ENCODE peak calls at places on chromosomes 16 and 17, in eight cellular contexts. K is stomach, V is chondrocyte, X is cardiac muscle cell, N is choroid plexus epithelial cell, L is astrocyte of the spinal cord, Q is RWPE1, M is WTC11. S is an unnamed sample.
A peak's percentile ranks its signal among the peaks of the same experiment; 100 is the strongest.

GRCh38 chr16:89320717-89321501 is 103.4 kb downstream of the ZNF778 start:
- DNase-seq in K (peak; percentile 60), V (peak; percentile 87), X (peak; percentile 61), N (peak; percentile 55), L (peak; percentile 59), Q (peak; percentile 55), M (peak; percentile 74), S (no peak)

GRCh38 chr17:39229274-39229913 is 3.6 kb upstream of the STAC2 start:
- DNase-seq in K (no peak), V (no peak), X (peak; percentile 80), N (peak; percentile 58), L (no peak), Q (peak; percentile 57), M (no peak), S (no peak)

GRCh38 chr17:35543856-35544255 is 6.4 kb upstream of the SLFN12L start:
- DNase-seq in K (no peak), V (no peak), X (no peak), N (peak; percentile 41), L (peak; percentile 5), Q (no peak), M (no peak), S (no peak)

GRCh38 chr17:77280304-77280910 is 139.6 kb downstream of the SEC14L1 start:
- DNase-seq in K (no peak), V (no peak), X (peak; percentile 89), N (no peak), L (peak; percentile 55), Q (peak; percentile 87), M (peak; percentile 45), S (no peak)

GRCh38 chr16:81242977-81243618 is 4.6 kb downstream of the BCO1 start:
- DNase-seq in K (no peak), V (no peak), X (peak; percentile 17), N (no peak), L (no peak), Q (no peak), M (no peak), S (no peak)

GRCh38 chr16:75758215-75758614 is 31.9 kb upstream of the CPHXL start:
- DNase-seq in K (no peak), V (no peak), X (peak; percentile 56), N (peak; percentile 42), L (peak; percentile 79), Q (no peak), M (no peak), S (no peak)

GRCh38 chr17:30113213-30113612 is 3.4 kb upstream of the NSRP1 start:
- DNase-seq in K (peak; percentile 65), V (no peak), X (no peak), N (no peak), L (peak; percentile 68), Q (no peak), M (no peak), S (no peak)

GRCh38 chr17:40813804-40814203 is 8.6 kb downstream of the KRT10 start:
- DNase-seq in K (no peak), V (no peak), X (no peak), N (no peak), L (no peak), Q (peak; percentile 79), M (no peak), S (no peak)

GRCh38 chr17:77644981-77645380 is 313.5 kb upstream of the TNRC6C start:
- DNase-seq in K (no peak), V (no peak), X (no peak), N (no peak), L (no peak), Q (no peak), M (peak; percentile 38), S (no peak)

GRCh38 chr17:65389956-65390355 is 171.5 kb downstream of the AXIN2 start:
- DNase-seq in K (no peak), V (no peak), X (peak; percentile 21), N (peak; percentile 10), L (peak; percentile 44), Q (no peak), M (no peak), S (no peak)

GRCh38 chr17:55699178-55699865 is 23.3 kb downstream of the TMEM100 start:
- DNase-seq in K (no peak), V (no peak), X (no peak), N (no peak), L (no peak), Q (no peak), M (no peak), S (no peak)

GRCh38 chr17:72699566-72699965 is 392.9 kb downstream of the SLC39A11 start:
- DNase-seq in K (no peak), V (no peak), X (peak; percentile 70), N (no peak), L (peak; percentile 50), Q (no peak), M (no peak), S (no peak)

GRCh38 chr16:47142469-47143328 is 1.0 kb downstream of the NETO2 start:
- DNase-seq in K (peak; percentile 29), V (no peak), X (peak; percentile 50), N (peak; percentile 62), L (peak; percentile 63), Q (peak; percentile 21), M (peak; percentile 22), S (no peak)

GRCh38 chr16:81502396-81503060 is 57.9 kb downstream of the CMIP start:
- DNase-seq in K (no peak), V (no peak), X (no peak), N (no peak), L (no peak), Q (no peak), M (no peak), S (no peak)

GRCh38 chr17:6812295-6812694 is 19.2 kb downstream of the TEKT1 start:
- DNase-seq in K (no peak), V (no peak), X (peak; percentile 10), N (no peak), L (no peak), Q (no peak), M (no peak), S (no peak)

GRCh38 chr17:80833952-80834895 is 157.4 kb upstream of the CHMP6 start:
- DNase-seq in K (no peak), V (peak; percentile 81), X (peak; percentile 81), N (peak; percentile 74), L (peak; percentile 71), Q (no peak), M (no peak), S (no peak)

GRCh38 chr17:73307130-73307529 is 4.7 kb downstream of the CDC42EP4 start:
- DNase-seq in K (peak; percentile 78), V (no peak), X (no peak), N (no peak), L (no peak), Q (no peak), M (no peak), S (no peak)

GRCh38 chr16:2196162-2196980 is at the start of gene CASKIN1:
- DNase-seq in K (no peak), V (no peak), X (peak; percentile 29), N (peak; percentile 17), L (no peak), Q (no peak), M (no peak), S (no peak)

GRCh38 chr17:78652913-78653312 is 75.7 kb upstream of the DNAH17 start:
- DNase-seq in K (no peak), V (no peak), X (no peak), N (no peak), L (no peak), Q (no peak), M (no peak), S (peak; percentile 5)
- TF ChIP-seq CTCF in K (no peak), V (no peak), X (no peak), N (no peak), L (no peak), Q (no peak), M (no peak), S (no peak)

DNA sequence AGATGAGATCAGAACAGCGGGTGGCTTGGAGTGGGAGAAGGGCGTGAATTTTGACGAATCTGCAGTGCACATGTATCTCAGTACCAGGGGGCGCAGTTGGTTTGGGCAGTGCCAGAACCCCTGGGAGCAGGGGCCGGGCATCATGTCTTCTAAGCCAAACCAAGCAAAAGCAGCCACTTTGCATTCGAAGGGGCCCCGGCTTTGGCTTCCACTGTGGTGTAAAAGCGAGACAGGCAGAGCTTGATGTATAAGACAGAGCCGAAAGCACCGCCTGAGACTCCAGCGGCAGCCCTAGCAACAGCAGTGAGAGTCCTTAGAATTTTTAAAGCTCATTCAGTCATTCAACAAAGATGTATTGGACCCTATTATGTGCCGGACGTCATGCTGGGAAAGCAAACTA is 3.8 kb upstream of the XYLT1 start:
- DNase-seq in K (no peak), V (no peak), X (no peak), N (no peak), L (no peak), Q (no peak), M (no peak), S (no peak)
- TF ChIP-seq CTCF in K (no peak), V (no peak), X (no peak), N (no peak), L (no peak), Q (no peak), M (no peak), S (no peak)

DNA sequence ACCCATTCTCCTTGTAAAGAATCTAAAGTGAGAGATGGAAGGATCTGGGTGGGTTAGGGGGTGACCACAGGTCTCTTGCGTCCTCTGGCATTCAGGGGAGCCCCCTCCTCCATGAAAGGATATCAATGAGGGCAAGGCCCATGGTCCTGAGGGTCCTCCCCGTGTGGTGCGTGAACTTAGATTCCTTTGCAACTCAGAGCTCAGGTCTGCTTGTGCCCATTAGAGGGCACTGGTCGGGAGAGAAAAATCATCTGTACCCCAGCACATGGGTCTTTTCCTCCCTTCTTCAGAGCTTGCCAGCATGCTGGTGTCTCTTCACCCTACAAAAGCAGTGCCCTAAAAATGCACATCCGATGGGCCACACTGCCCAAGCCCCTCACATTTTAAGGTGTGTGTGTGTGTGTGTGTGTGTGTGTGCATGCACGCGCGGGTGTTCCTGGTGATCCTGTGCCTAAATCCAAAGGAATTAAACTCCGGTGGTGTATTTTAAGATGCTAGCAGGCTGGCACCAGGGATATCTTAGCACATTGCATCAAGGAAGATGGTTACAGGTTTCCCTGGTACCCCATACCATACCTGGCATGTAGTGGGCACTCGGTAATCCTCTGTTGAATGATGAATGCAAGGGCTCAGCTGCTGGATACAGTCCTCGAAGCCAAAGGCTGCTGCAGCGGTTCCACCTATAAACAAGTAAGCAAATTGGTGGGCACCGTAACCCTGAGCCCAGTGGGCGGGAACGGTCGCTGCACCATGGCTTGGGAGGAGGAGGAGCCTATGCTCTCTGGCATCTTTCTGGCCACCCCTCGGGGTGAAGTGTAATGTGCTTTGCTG is 4.7 kb downstream of the C1QTNF1 start:
- DNase-seq in K (no peak), V (no peak), X (no peak), N (no peak), L (no peak), Q (no peak), M (no peak), S (no peak)
- TF ChIP-seq CTCF in K (no peak), V (peak; percentile 75), X (peak; percentile 39), N (peak; percentile 42), L (peak; percentile 36), Q (no peak), M (no peak), S (no peak)

DNA sequence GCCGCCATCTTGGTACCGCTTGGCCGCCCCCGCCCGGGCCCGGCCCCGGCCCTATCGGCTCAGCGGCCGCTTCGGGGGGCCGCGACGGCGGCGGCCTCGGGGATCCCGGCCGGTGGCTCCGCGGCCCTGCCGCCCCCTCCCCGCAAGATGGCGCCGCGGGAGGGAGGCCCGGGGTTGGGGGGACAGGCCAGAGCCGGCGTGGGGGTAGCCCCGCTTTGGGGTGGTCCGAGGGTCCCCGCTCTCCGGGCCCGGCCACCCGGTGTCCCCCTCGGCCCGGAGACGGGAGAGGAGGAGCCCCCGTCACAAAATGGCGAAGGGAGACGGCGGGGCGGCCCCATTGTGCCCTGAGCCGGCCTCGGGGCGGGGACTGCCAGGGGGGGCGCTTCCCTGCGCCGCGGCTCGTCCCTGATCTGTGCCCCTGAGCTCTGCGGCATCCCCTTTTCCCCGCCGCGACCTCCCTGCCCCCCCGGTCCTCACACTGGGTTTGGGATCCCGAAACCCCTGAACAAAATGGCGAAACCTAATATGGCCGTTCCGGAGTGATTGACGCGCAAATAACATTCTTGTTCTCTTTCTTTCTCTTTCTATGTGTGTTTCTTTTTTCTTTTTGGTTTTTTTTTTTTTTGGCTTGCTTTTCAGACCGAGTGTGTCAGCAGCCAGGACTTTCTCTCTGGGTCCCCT is 978 bp downstream of the HAPSTR1 start:
- DNase-seq in K (peak; percentile 47), V (no peak), X (no peak), N (no peak), L (no peak), Q (peak; percentile 18), M (peak; percentile 35), S (no peak)
- TF ChIP-seq CTCF in K (no peak), V (peak; percentile 56), X (peak; percentile 5), N (no peak), L (no peak), Q (no peak), M (no peak), S (no peak)

S was measured in CD14-positive monocyte.